ENCODE peak calls at places on chromosomes 7 and 10, in seven cellular contexts. Z is adrenal gland; D is transverse colon; K is CD8-positive, alpha-beta T cell; G is heart right ventricle; N is cardiac muscle cell; E is stomach. T is an unnamed sample. For H3K36me3 and H3K27me3, the result is how much of the 10 kb centered on the place peaks cover.

GRCh38 chr10:12795318-12795717 is 206.2 kb downstream of the CCDC3 start:
- DNase-seq in K (no peak), E (no peak), D (no peak), Z (peak), G (no peak), N (no peak), T (no peak)

GRCh38 chr7:46032353-46032752 is 111.3 kb upstream of the IGFBP3 start:
- DNase-seq in D (no peak), Z (no peak), E (no peak), N (no peak), K (no peak), G (no peak), T (no peak)

GRCh38 chr7:81170291-81170690 is 251.4 kb upstream of the SEMA3C start:
- DNase-seq in N (no peak), K (no peak), G (no peak), Z (no peak), E (no peak), D (no peak), T (no peak)

GRCh38 chr10:98077223-98077622 is 46.8 kb upstream of the CRTAC1 start:
- DNase-seq in G (no peak), E (no peak), D (no peak), Z (no peak), K (no peak), N (no peak), T (no peak)

GRCh38 chr7:46630031-46630430 is 709.0 kb upstream of the IGFBP3 start:
- DNase-seq in Z (no peak), G (no peak), N (peak), D (no peak), K (no peak), E (no peak), T (no peak)

GRCh38 chr7:148588891-148589215 is 1.7 kb upstream of the C7orf33 start:
- DNase-seq in K (no peak), E (no peak), G (no peak), Z (no peak), N (no peak), D (no peak), T (no peak)

GRCh38 chr10:132181691-132182425 is 4.9 kb upstream of the DPYSL4 start:
- DNase-seq in G (no peak), Z (no peak), N (no peak), D (no peak), K (no peak), E (no peak), T (no peak)

GRCh38 chr7:89049043-89049442 is 253.5 kb upstream of the TEX47 start:
- DNase-seq in K (no peak), N (no peak), Z (no peak), E (no peak), G (no peak), D (no peak), T (peak)

GRCh38 chr10:45023426-45023825 is 22.7 kb downstream of the ZNF22 start:
- DNase-seq in K (no peak), E (no peak), Z (no peak), D (no peak), G (no peak), N (no peak), T (no peak)

GRCh38 chr10:361203-362135 is 226.2 kb downstream of the ZMYND11 start:
- DNase-seq in N (peak), E (peak), D (no peak), G (no peak), Z (peak), K (no peak), T (no peak)

GRCh38 chr7:127600885-127601284 is 7.3 kb downstream of the FSCN3 start:
- DNase-seq in E (no peak), N (no peak), Z (no peak), K (no peak), D (no peak), G (no peak), T (no peak)

GRCh38 chr10:12097791-12098190 is 29.0 kb downstream of the DHTKD1 start:
- DNase-seq in G (no peak), N (no peak), E (no peak), D (peak), K (no peak), Z (no peak), T (no peak)

GRCh38 chr10:11625019-11625735 is 13.7 kb upstream of the USP6NL start:
- DNase-seq in N (no peak), E (no peak), Z (no peak), D (peak), G (no peak), K (no peak), T (no peak)

GRCh38 chr7:42015413-42015698 is 221.7 kb downstream of the GLI3 start:
- DNase-seq in E (no peak), D (no peak), K (no peak), G (no peak), Z (no peak), N (no peak), T (no peak)

GRCh38 chr10:120460776-120461175 is 3.7 kb downstream of the PLPP4 start:
- DNase-seq in E (no peak), N (peak), D (no peak), K (no peak), G (no peak), Z (no peak), T (peak)

GRCh38 chr10:70596110-70596798 is 6.3 kb downstream of the PRF1 start:
- DNase-seq in G (no peak), N (no peak), K (no peak), D (no peak), Z (no peak), E (no peak), T (no peak)

GRCh38 chr7:78479348-78479747 is 680.8 kb downstream of the PHTF2 start:
- DNase-seq in D (no peak), N (no peak), K (no peak), E (no peak), G (no peak), Z (no peak), T (no peak)
- H3K36me3 ChIP-seq in D (under half), N (under half), K (under half), E (under half), G (under half), Z (under half), T (under half)

GRCh38 chr10:71718165-71718678 is 1.4 kb downstream of the C10orf105 start:
- DNase-seq in G (no peak), Z (no peak), D (no peak), E (no peak), K (no peak), N (no peak), T (no peak)

GRCh38 chr10:71717056-71717755 is 2.4 kb downstream of the C10orf105 start:
- DNase-seq in E (no peak), K (no peak), Z (no peak), G (no peak), N (no peak), D (no peak), T (no peak)

GRCh38 chr10:71719042-71719441 is 536 bp downstream of the C10orf105 start:
- DNase-seq in N (peak), Z (no peak), E (no peak), K (no peak), G (peak), D (no peak), T (no peak)

GRCh38 chr10:71716406-71716805 is 3.2 kb downstream of the C10orf105 start:
- DNase-seq in N (no peak), E (no peak), Z (no peak), G (no peak), D (no peak), K (no peak), T (no peak)

DNA sequence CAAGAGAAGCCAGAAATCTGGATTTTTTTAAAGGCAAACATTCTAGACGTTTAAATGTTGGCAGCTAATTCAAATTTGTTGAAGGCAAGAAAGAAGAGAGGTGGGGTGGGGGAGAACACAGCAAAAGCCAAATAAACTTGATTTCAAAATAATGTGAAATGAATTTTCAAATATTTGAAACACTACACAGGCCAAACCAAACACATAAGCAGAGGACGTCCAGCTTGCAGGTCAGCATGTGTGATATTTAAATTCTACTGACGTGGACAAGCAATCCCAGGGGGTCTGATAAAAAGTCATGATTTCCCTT is 1.9 kb downstream of the C10orf105 start:
- DNase-seq in D (no peak), K (no peak), E (no peak), Z (no peak), G (no peak), N (peak), T (no peak)
- H3K27ac ChIP-seq in D (no peak), K (no peak), E (no peak), Z (no peak), G (no peak), N (no peak), T (no peak)

GRCh38 chr7:106863216-106863997 is 1.7 kb upstream of the PIK3CG start:
- DNase-seq in G (no peak), D (no peak), K (no peak), N (no peak), E (no peak), Z (no peak), T (no peak)
- H3K27me3 ChIP-seq in G (under half), D (under half), K (under half), N (under half), E (under half), Z (under half), T (under half)

GRCh38 chr7:116261904-116262303 is 51.6 kb downstream of the TES start:
- DNase-seq in Z (no peak), K (no peak), D (no peak), G (no peak), E (no peak), N (no peak), T (no peak)
- H3K36me3 ChIP-seq in Z (under half), K (under half), D (under half), G (under half), E (under half), N (under half), T (under half)

DNA sequence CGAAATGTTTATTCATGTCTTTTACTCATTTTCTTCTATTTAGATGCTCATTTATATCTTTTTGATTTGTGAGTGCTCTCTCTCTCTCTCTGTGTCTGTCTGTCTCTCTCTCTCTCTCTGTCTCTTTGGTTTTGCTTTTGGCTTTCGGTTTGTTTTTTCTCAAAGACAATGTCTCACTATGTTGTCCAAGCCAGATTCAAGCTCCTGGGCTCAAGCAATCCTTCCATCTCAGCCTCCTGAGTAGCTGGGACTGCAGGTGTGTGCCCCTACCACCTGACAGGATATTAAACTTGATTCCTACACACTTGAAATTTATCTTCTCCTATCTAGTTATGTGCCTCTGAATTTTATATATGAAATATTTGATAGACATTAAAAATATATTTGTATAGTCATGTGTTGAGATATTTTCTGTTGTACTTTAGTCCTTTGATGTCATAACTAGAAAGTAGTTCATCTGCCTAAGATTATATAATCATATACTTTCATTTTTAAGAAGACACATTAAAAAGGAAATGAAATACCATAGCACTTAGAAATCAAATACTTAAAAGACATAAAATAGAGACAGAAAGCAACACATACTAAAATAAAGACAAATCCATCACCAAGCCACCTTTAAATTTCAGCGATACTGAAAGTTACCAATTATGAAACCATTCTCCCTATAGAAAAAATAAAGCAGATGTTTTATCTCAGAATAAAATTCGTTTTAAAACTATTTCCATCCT is 68.1 kb upstream of the SFMBT2 start:
- DNase-seq in Z (no peak), G (no peak), D (no peak), K (no peak), E (no peak), N (no peak), T (no peak)
- H3K27ac ChIP-seq in Z (no peak), G (no peak), D (peak), K (peak), E (no peak), N (no peak), T (no peak)

DNA sequence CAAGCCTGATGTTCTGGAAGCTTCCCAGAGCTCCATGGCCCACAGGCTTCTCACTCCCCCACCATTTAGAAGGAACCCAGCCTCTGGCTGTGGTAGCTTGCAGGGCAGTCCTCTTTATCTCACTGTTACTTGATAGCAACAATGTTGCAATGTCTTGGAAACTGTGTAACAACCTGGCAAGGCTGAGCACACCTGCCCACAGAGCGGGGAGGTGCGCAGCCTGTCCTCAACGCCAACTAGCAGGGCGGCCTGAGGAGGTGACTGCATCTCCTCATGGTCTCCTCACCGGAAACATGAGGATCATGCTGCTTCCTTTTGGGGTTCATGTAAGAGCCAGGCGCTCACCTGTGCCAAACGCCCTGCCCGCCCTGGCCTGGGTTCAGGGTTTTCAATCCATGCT is 43.7 kb upstream of the INSIG1 start:
- DNase-seq in Z (no peak), E (peak), G (no peak), K (no peak), D (no peak), N (no peak), T (no peak)
- H3K27me3 ChIP-seq in Z (under half), E (under half), G (under half), K (under half), D (under half), N (under half), T (under half)